ENCODE peak calls at places on chromosomes 16 and 17, in eight cellular contexts. K is retina; G is germinal center; Q is left lobe of liver; U is amygdala; M is non-pigmented ciliary epithelial cell; X is stimulated activated CD8-positive, alpha-beta memory T cell treated with anti-CD3 and anti-CD28 coated beads, Interleukin-12 subunit alpha, Interleukin-12 subunit beta, amount 100 ng/mL, for 4 hours; Z is amniotic stem cell. R is an unnamed sample.

GRCh38 chr17:65362826-65363225 is 198.6 kb downstream of the AXIN2 start:
- DNase-seq in K (no peak), G (no peak), Q (no peak), U (no peak), M (no peak), X (no peak), Z (no peak), R (no peak)

GRCh38 chr17:61470530-61471136 is 18.4 kb downstream of the TBX4 start:
- DNase-seq in K (no peak), G (no peak), Q (no peak), U (no peak), M (no peak), X (no peak), Z (no peak), R (no peak)

GRCh38 chr17:4407851-4408250 is 25.9 kb upstream of the SPNS3 start:
- DNase-seq in K (no peak), G (no peak), Q (no peak), U (no peak), M (no peak), X (no peak), Z (no peak), R (no peak)

GRCh38 chr17:17506893-17507464 is 10.8 kb upstream of the RASD1 start:
- DNase-seq in K (no peak), G (no peak), Q (no peak), U (no peak), M (no peak), X (no peak), Z (no peak), R (no peak)

GRCh38 chr16:48558269-48558915 is 51.6 kb downstream of the N4BP1 start:
- DNase-seq in K (no peak), G (no peak), Q (no peak), U (no peak), M (no peak), X (no peak), Z (no peak), R (no peak)

GRCh38 chr17:72297326-72298115 is 176.7 kb downstream of the SOX9 start:
- DNase-seq in K (no peak), G (no peak), Q (no peak), U (no peak), M (no peak), X (no peak), Z (no peak), R (no peak)

GRCh38 chr17:3943240-3943891 is 20.9 kb downstream of the ATP2A3 start:
- DNase-seq in K (no peak), G (no peak), Q (no peak), U (no peak), M (no peak), X (no peak), Z (no peak), R (no peak)

GRCh38 chr16:3276679-3277078 is 6.6 kb upstream of the ZNF263 start:
- DNase-seq in K (no peak), G (no peak), Q (no peak), U (no peak), M (no peak), X (no peak), Z (no peak), R (no peak)

GRCh38 chr17:42676424-42677011 is at the start of gene PLEKHH3:
- DNase-seq in K (peak), G (no peak), Q (no peak), U (no peak), M (no peak), X (no peak), Z (no peak), R (no peak)

GRCh38 chr16:48914070-48914469 is 304.1 kb upstream of the N4BP1 start:
- DNase-seq in K (no peak), G (no peak), Q (no peak), U (no peak), M (no peak), X (no peak), Z (no peak), R (no peak)

GRCh38 chr16:1363501-1364041 is 11.8 kb downstream of the GNPTG start:
- DNase-seq in K (peak), G (peak), Q (no peak), U (no peak), M (no peak), X (peak), Z (no peak), R (peak)

GRCh38 chr17:2385240-2386202 is 15.3 kb downstream of the MNT start:
- DNase-seq in K (no peak), G (no peak), Q (no peak), U (no peak), M (no peak), X (no peak), Z (no peak), R (peak)

GRCh38 chr16:57264950-57265371 is 19.5 kb downstream of the PLLP start:
- DNase-seq in K (no peak), G (no peak), Q (no peak), U (no peak), M (no peak), X (no peak), Z (no peak), R (peak)

GRCh38 chr16:52418206-52418605 is 128.7 kb downstream of the TOX3 start:
- DNase-seq in K (no peak), G (no peak), Q (no peak), U (no peak), M (no peak), X (no peak), Z (no peak), R (no peak)

GRCh38 chr17:13833921-13834320 is 232.2 kb upstream of the HS3ST3A1 start:
- DNase-seq in K (no peak), G (no peak), Q (no peak), U (no peak), M (peak), X (no peak), Z (no peak), R (no peak)

GRCh38 chr17:56424005-56424404 is 169.5 kb upstream of the NOG start:
- DNase-seq in K (no peak), G (no peak), Q (no peak), U (no peak), M (no peak), X (no peak), Z (no peak), R (no peak)

GRCh38 chr16:82990155-82990554 is 363.4 kb downstream of the CDH13 start:
- DNase-seq in K (no peak), G (no peak), Q (no peak), U (no peak), M (no peak), X (no peak), Z (no peak), R (no peak)

R was measured in upper lobe of left lung.